ENCODE peak calls at places on chromosomes 3 and 15, in ten cellular contexts. One of them, this sample, is unnamed. For H3K4me1, the result is how much of the 10 kb centered on the place peaks cover.

GRCh38 chr3:56468184-56469106 is at the start of gene ERC2:
- DNase-seq in ovary: peak
- DNase-seq in esophagus muscularis mucosa: no peak
- DNase-seq in heart left ventricle: peak
- DNase-seq in A549: peak
- DNase-seq in stomach: peak
- DNase-seq in right lobe of liver: no peak
- DNase-seq in HCT116: no peak
- DNase-seq in uterus: peak
- DNase-seq in transverse colon: peak
- DNase-seq in this sample: peak

GRCh38 chr15:48370460-48370859 is 39.2 kb downstream of the DUT start:
- DNase-seq in A549: no peak
- DNase-seq in uterus: no peak
- DNase-seq in heart left ventricle: no peak
- DNase-seq in stomach: no peak
- DNase-seq in right lobe of liver: no peak
- DNase-seq in ovary: no peak
- DNase-seq in transverse colon: no peak
- DNase-seq in HCT116: no peak
- DNase-seq in esophagus muscularis mucosa: no peak
- DNase-seq in this sample: no peak

GRCh38 chr3:40109641-40110490 is 199.6 kb upstream of the EIF1B start:
- DNase-seq in A549: no peak
- DNase-seq in esophagus muscularis mucosa: peak
- DNase-seq in transverse colon: no peak
- DNase-seq in right lobe of liver: no peak
- DNase-seq in heart left ventricle: no peak
- DNase-seq in stomach: no peak
- DNase-seq in ovary: peak
- DNase-seq in HCT116: no peak
- DNase-seq in uterus: no peak
- DNase-seq in this sample: no peak

GRCh38 chr15:69668963-69669362 is 216.3 kb downstream of the RPLP1 start:
- DNase-seq in right lobe of liver: no peak
- DNase-seq in esophagus muscularis mucosa: no peak
- DNase-seq in HCT116: no peak
- DNase-seq in ovary: no peak
- DNase-seq in uterus: no peak
- DNase-seq in heart left ventricle: no peak
- DNase-seq in stomach: peak
- DNase-seq in transverse colon: peak
- DNase-seq in A549: no peak
- DNase-seq in this sample: no peak

GRCh38 chr3:124144035-124144814 is 152.3 kb upstream of the ROPN1 start:
- DNase-seq in HCT116: no peak
- DNase-seq in A549: no peak
- DNase-seq in stomach: no peak
- DNase-seq in esophagus muscularis mucosa: no peak
- DNase-seq in right lobe of liver: no peak
- DNase-seq in ovary: no peak
- DNase-seq in transverse colon: no peak
- DNase-seq in heart left ventricle: no peak
- DNase-seq in uterus: no peak
- DNase-seq in this sample: no peak

GRCh38 chr15:60091150-60091549 is 87.0 kb downstream of the FOXB1 start:
- DNase-seq in transverse colon: no peak
- DNase-seq in stomach: peak
- DNase-seq in ovary: no peak
- DNase-seq in heart left ventricle: no peak
- DNase-seq in right lobe of liver: peak
- DNase-seq in HCT116: no peak
- DNase-seq in uterus: no peak
- DNase-seq in esophagus muscularis mucosa: no peak
- DNase-seq in A549: peak
- DNase-seq in this sample: peak

GRCh38 chr15:75639709-75640482 is at the start of gene IMP3:
- DNase-seq in heart left ventricle: peak
- DNase-seq in uterus: peak
- DNase-seq in A549: peak
- DNase-seq in transverse colon: peak
- DNase-seq in HCT116: peak
- DNase-seq in stomach: peak
- DNase-seq in right lobe of liver: peak
- DNase-seq in esophagus muscularis mucosa: peak
- DNase-seq in ovary: peak
- DNase-seq in this sample: peak

GRCh38 chr3:32492684-32493436 is 9.8 kb downstream of the CMTM6 start:
- DNase-seq in transverse colon: no peak
- DNase-seq in right lobe of liver: no peak
- DNase-seq in HCT116: no peak
- DNase-seq in esophagus muscularis mucosa: no peak
- DNase-seq in stomach: no peak
- DNase-seq in uterus: no peak
- DNase-seq in heart left ventricle: no peak
- DNase-seq in A549: no peak
- DNase-seq in ovary: no peak
- DNase-seq in this sample: no peak

GRCh38 chr3:196695849-196696226 is 16.2 kb downstream of the CEP19 start:
- DNase-seq in esophagus muscularis mucosa: no peak
- DNase-seq in transverse colon: no peak
- DNase-seq in A549: no peak
- DNase-seq in ovary: no peak
- DNase-seq in heart left ventricle: no peak
- DNase-seq in right lobe of liver: no peak
- DNase-seq in uterus: no peak
- DNase-seq in HCT116: no peak
- DNase-seq in stomach: no peak
- DNase-seq in this sample: no peak

GRCh38 chr3:138197545-138197944 is 10.4 kb downstream of the ARMC8 start:
- DNase-seq in esophagus muscularis mucosa: no peak
- DNase-seq in right lobe of liver: no peak
- DNase-seq in uterus: no peak
- DNase-seq in transverse colon: no peak
- DNase-seq in ovary: no peak
- DNase-seq in A549: no peak
- DNase-seq in HCT116: no peak
- DNase-seq in heart left ventricle: no peak
- DNase-seq in stomach: no peak
- DNase-seq in this sample: no peak

GRCh38 chr3:188947401-188947982 is 224.3 kb upstream of the TPRG1 start:
- DNase-seq in A549: peak
- DNase-seq in uterus: peak
- DNase-seq in stomach: peak
- DNase-seq in transverse colon: peak
- DNase-seq in esophagus muscularis mucosa: peak
- DNase-seq in HCT116: peak
- DNase-seq in heart left ventricle: peak
- DNase-seq in ovary: peak
- DNase-seq in right lobe of liver: peak
- DNase-seq in this sample: peak

GRCh38 chr3:12939137-12939536 is 97.8 kb upstream of the RPL32 start:
- DNase-seq in transverse colon: no peak
- DNase-seq in heart left ventricle: no peak
- DNase-seq in A549: no peak
- DNase-seq in ovary: no peak
- DNase-seq in right lobe of liver: no peak
- DNase-seq in uterus: no peak
- DNase-seq in esophagus muscularis mucosa: no peak
- DNase-seq in stomach: no peak
- DNase-seq in HCT116: no peak
- DNase-seq in this sample: no peak

GRCh38 chr15:59794229-59794886 is 105.2 kb upstream of the BNIP2 start:
- DNase-seq in uterus: no peak
- DNase-seq in HCT116: no peak
- DNase-seq in esophagus muscularis mucosa: no peak
- DNase-seq in ovary: no peak
- DNase-seq in heart left ventricle: no peak
- DNase-seq in transverse colon: no peak
- DNase-seq in A549: no peak
- DNase-seq in right lobe of liver: no peak
- DNase-seq in stomach: no peak
- DNase-seq in this sample: no peak

GRCh38 chr3:102182162-102182561 is 252.7 kb upstream of the ZPLD1 start:
- DNase-seq in heart left ventricle: peak
- DNase-seq in esophagus muscularis mucosa: no peak
- DNase-seq in right lobe of liver: no peak
- DNase-seq in A549: peak
- DNase-seq in stomach: peak
- DNase-seq in transverse colon: no peak
- DNase-seq in HCT116: no peak
- DNase-seq in ovary: no peak
- DNase-seq in uterus: no peak
- DNase-seq in this sample: no peak

GRCh38 chr15:35751421-35752133 is 205.6 kb upstream of the DPH6 start:
- DNase-seq in ovary: peak
- DNase-seq in uterus: peak
- DNase-seq in heart left ventricle: peak
- DNase-seq in A549: peak
- DNase-seq in esophagus muscularis mucosa: no peak
- DNase-seq in transverse colon: peak
- DNase-seq in stomach: peak
- DNase-seq in right lobe of liver: peak
- DNase-seq in HCT116: peak
- DNase-seq in this sample: peak

GRCh38 chr3:70824785-70825184 is 512.3 kb upstream of the MDFIC2 start:
- DNase-seq in A549: peak
- DNase-seq in transverse colon: no peak
- DNase-seq in ovary: no peak
- DNase-seq in heart left ventricle: no peak
- DNase-seq in uterus: no peak
- DNase-seq in HCT116: no peak
- DNase-seq in esophagus muscularis mucosa: no peak
- DNase-seq in right lobe of liver: no peak
- DNase-seq in stomach: no peak
- DNase-seq in this sample: peak

GRCh38 chr3:20130122-20130521 is 55.9 kb downstream of the SGO1 start:
- DNase-seq in transverse colon: no peak
- DNase-seq in ovary: no peak
- DNase-seq in right lobe of liver: no peak
- DNase-seq in esophagus muscularis mucosa: no peak
- DNase-seq in heart left ventricle: no peak
- DNase-seq in A549: no peak
- DNase-seq in stomach: no peak
- DNase-seq in uterus: no peak
- DNase-seq in HCT116: no peak
- DNase-seq in this sample: no peak

GRCh38 chr15:51866751-51867150 is 37.3 kb downstream of the TMOD3 start:
- DNase-seq in A549: peak
- DNase-seq in stomach: no peak
- DNase-seq in transverse colon: no peak
- DNase-seq in right lobe of liver: no peak
- DNase-seq in uterus: no peak
- DNase-seq in esophagus muscularis mucosa: no peak
- DNase-seq in HCT116: no peak
- DNase-seq in heart left ventricle: no peak
- DNase-seq in ovary: no peak
- DNase-seq in this sample: no peak
- H3K4me1 ChIP-seq in A549: half or more
- H3K4me1 ChIP-seq in stomach: under half
- H3K4me1 ChIP-seq in transverse colon: under half
- H3K4me1 ChIP-seq in right lobe of liver: under half
- H3K4me1 ChIP-seq in uterus: under half
- H3K4me1 ChIP-seq in esophagus muscularis mucosa: under half
- H3K4me1 ChIP-seq in HCT116: half or more
- H3K4me1 ChIP-seq in heart left ventricle: under half
- H3K4me1 ChIP-seq in ovary: under half
- H3K4me1 ChIP-seq in this sample: under half

GRCh38 chr3:129688310-129688895 is 81.9 kb upstream of the PLXND1 start:
- DNase-seq in esophagus muscularis mucosa: peak
- DNase-seq in HCT116: no peak
- DNase-seq in transverse colon: peak
- DNase-seq in right lobe of liver: peak
- DNase-seq in ovary: peak
- DNase-seq in A549: peak
- DNase-seq in heart left ventricle: peak
- DNase-seq in uterus: peak
- DNase-seq in stomach: peak
- DNase-seq in this sample: peak
- H3K4me3 ChIP-seq in esophagus muscularis mucosa: peak
- H3K4me3 ChIP-seq in HCT116: no peak
- H3K4me3 ChIP-seq in transverse colon: peak
- H3K4me3 ChIP-seq in right lobe of liver: peak
- H3K4me3 ChIP-seq in ovary: no peak
- H3K4me3 ChIP-seq in A549: no peak
- H3K4me3 ChIP-seq in heart left ventricle: peak
- H3K4me3 ChIP-seq in uterus: peak
- H3K4me3 ChIP-seq in stomach: peak
- H3K4me3 ChIP-seq in this sample: no peak

GRCh38 chr3:14402304-14402811 is at the start of gene SLC6A6:
- DNase-seq in stomach: peak
- DNase-seq in HCT116: peak
- DNase-seq in A549: peak
- DNase-seq in right lobe of liver: peak
- DNase-seq in transverse colon: peak
- DNase-seq in ovary: peak
- DNase-seq in uterus: peak
- DNase-seq in heart left ventricle: peak
- DNase-seq in esophagus muscularis mucosa: peak
- DNase-seq in this sample: peak
- TF ChIP-seq POLR2A in stomach: no peak
- TF ChIP-seq POLR2A in HCT116: peak
- TF ChIP-seq POLR2A in A549: peak
- TF ChIP-seq POLR2A in right lobe of liver: peak
- TF ChIP-seq POLR2A in transverse colon: peak
- TF ChIP-seq POLR2A in ovary: no peak
- TF ChIP-seq POLR2A in uterus: peak
- TF ChIP-seq POLR2A in heart left ventricle: peak
- TF ChIP-seq POLR2A in esophagus muscularis mucosa: no peak
- TF ChIP-seq POLR2A in this sample: peak

GRCh38 chr3:139948898-139949297 is 13.9 kb downstream of the CLSTN2 start:
- DNase-seq in right lobe of liver: no peak
- DNase-seq in A549: no peak
- DNase-seq in stomach: no peak
- DNase-seq in esophagus muscularis mucosa: peak
- DNase-seq in ovary: no peak
- DNase-seq in uterus: no peak
- DNase-seq in transverse colon: no peak
- DNase-seq in heart left ventricle: no peak
- DNase-seq in HCT116: no peak
- DNase-seq in this sample: no peak
- H3K4me1 ChIP-seq in right lobe of liver: under half
- H3K4me1 ChIP-seq in A549: under half
- H3K4me1 ChIP-seq in stomach: under half
- H3K4me1 ChIP-seq in esophagus muscularis mucosa: under half
- H3K4me1 ChIP-seq in ovary: under half
- H3K4me1 ChIP-seq in uterus: under half
- H3K4me1 ChIP-seq in transverse colon: under half
- H3K4me1 ChIP-seq in heart left ventricle: under half
- H3K4me1 ChIP-seq in HCT116: under half
- H3K4me1 ChIP-seq in this sample: under half

This sample was measured in adrenal gland.